ENCODE peak calls at places on chromosomes 16 and 17, in five cellular contexts. One of them, this sample, is unnamed.

GRCh38 chr17:182164-182751 is 808 bp upstream of the DOC2B start:
- DNase-seq in cardiac muscle cell: peak; percentile 20
- DNase-seq in heart right ventricle: no peak
- DNase-seq in heart left ventricle: no peak
- DNase-seq in GM06990: no peak
- DNase-seq in this sample: no peak

GRCh38 chr16:73166394-73166971 is 118.6 kb upstream of the ZFHX3 start:
- DNase-seq in cardiac muscle cell: peak; percentile 66
- DNase-seq in heart right ventricle: no peak
- DNase-seq in heart left ventricle: no peak
- DNase-seq in GM06990: no peak
- DNase-seq in this sample: no peak

GRCh38 chr17:67493811-67494210 is 116.7 kb downstream of the PITPNC1 start:
- DNase-seq in cardiac muscle cell: no peak
- DNase-seq in heart right ventricle: no peak
- DNase-seq in heart left ventricle: no peak
- DNase-seq in GM06990: no peak
- DNase-seq in this sample: no peak

GRCh38 chr16:88430524-88431446 is 22.3 kb upstream of the ZFPM1 start:
- DNase-seq in cardiac muscle cell: peak; percentile 42
- DNase-seq in heart right ventricle: peak; percentile 49
- DNase-seq in heart left ventricle: peak; percentile 81
- DNase-seq in GM06990: peak; percentile 57
- DNase-seq in this sample: peak; percentile 89

GRCh38 chr16:89722392-89723278 is 1.3 kb downstream of the ZNF276 start:
- DNase-seq in cardiac muscle cell: peak; percentile 63
- DNase-seq in heart right ventricle: peak; percentile 71
- DNase-seq in heart left ventricle: peak; percentile 86
- DNase-seq in GM06990: peak; percentile 68
- DNase-seq in this sample: peak; percentile 66

GRCh38 chr17:8846768-8847211 is 20.7 kb downstream of the PIK3R6 start:
- DNase-seq in cardiac muscle cell: peak; percentile 74
- DNase-seq in heart right ventricle: no peak
- DNase-seq in heart left ventricle: no peak
- DNase-seq in GM06990: no peak
- DNase-seq in this sample: no peak

GRCh38 chr16:89289428-89290395 is 72.2 kb downstream of the ZNF778 start:
- DNase-seq in cardiac muscle cell: peak; percentile 73
- DNase-seq in heart right ventricle: peak; percentile 77
- DNase-seq in heart left ventricle: peak; percentile 85
- DNase-seq in GM06990: peak; percentile 51
- DNase-seq in this sample: peak; percentile 96

GRCh38 chr16:70478169-70478568 is 23.8 kb downstream of the FCSK start:
- DNase-seq in cardiac muscle cell: no peak
- DNase-seq in heart right ventricle: no peak
- DNase-seq in heart left ventricle: peak; percentile 50
- DNase-seq in GM06990: no peak
- DNase-seq in this sample: no peak

GRCh38 chr17:8855477-8856204 is 11.8 kb downstream of the PIK3R6 start:
- DNase-seq in cardiac muscle cell: no peak
- DNase-seq in heart right ventricle: no peak
- DNase-seq in heart left ventricle: no peak
- DNase-seq in GM06990: peak; percentile 71
- DNase-seq in this sample: peak; percentile 48

GRCh38 chr17:28348979-28349378 is 8.3 kb downstream of the POLDIP2 start:
- DNase-seq in cardiac muscle cell: no peak
- DNase-seq in heart right ventricle: no peak
- DNase-seq in heart left ventricle: no peak
- DNase-seq in GM06990: no peak
- DNase-seq in this sample: no peak

GRCh38 chr17:79607941-79608728 is 2.7 kb downstream of the RBFOX3 start:
- DNase-seq in cardiac muscle cell: peak; percentile 38
- DNase-seq in heart right ventricle: peak; percentile 21
- DNase-seq in heart left ventricle: no peak
- DNase-seq in GM06990: no peak
- DNase-seq in this sample: peak; percentile 64

GRCh38 chr17:22707626-22708025 is 1015.3 kb downstream of the KCNJ18 start:
- DNase-seq in cardiac muscle cell: no peak
- DNase-seq in heart right ventricle: no peak
- DNase-seq in heart left ventricle: no peak
- DNase-seq in GM06990: no peak
- DNase-seq in this sample: no peak

GRCh38 chr17:7438050-7438614 is 1.2 kb upstream of the FGF11 start:
- DNase-seq in cardiac muscle cell: peak; percentile 17
- DNase-seq in heart right ventricle: peak; percentile 82
- DNase-seq in heart left ventricle: peak; percentile 91
- DNase-seq in GM06990: peak; percentile 42
- DNase-seq in this sample: no peak

GRCh38 chr17:81459864-81460263 is 52.7 kb downstream of the ACTG1 start:
- DNase-seq in cardiac muscle cell: no peak
- DNase-seq in heart right ventricle: no peak
- DNase-seq in heart left ventricle: no peak
- DNase-seq in GM06990: no peak
- DNase-seq in this sample: no peak

GRCh38 chr16:58475220-58475619 is 24.7 kb upstream of the NDRG4 start:
- DNase-seq in cardiac muscle cell: no peak
- DNase-seq in heart right ventricle: no peak
- DNase-seq in heart left ventricle: no peak
- DNase-seq in GM06990: no peak
- DNase-seq in this sample: no peak

GRCh38 chr16:74607967-74608356 is 1.0 kb upstream of the GLG1 start:
- DNase-seq in cardiac muscle cell: no peak
- DNase-seq in heart right ventricle: no peak
- DNase-seq in heart left ventricle: no peak
- DNase-seq in GM06990: no peak
- DNase-seq in this sample: no peak

GRCh38 chr17:41687828-41688640 is 651 bp upstream of the EIF1 start:
- DNase-seq in cardiac muscle cell: peak; percentile 44
- DNase-seq in heart right ventricle: peak; percentile 42
- DNase-seq in heart left ventricle: no peak
- DNase-seq in GM06990: no peak
- DNase-seq in this sample: no peak

GRCh38 chr16:50603206-50604064 is 55.2 kb downstream of the NKD1 start:
- DNase-seq in cardiac muscle cell: peak; percentile 69
- DNase-seq in heart right ventricle: no peak
- DNase-seq in heart left ventricle: no peak
- DNase-seq in GM06990: no peak
- DNase-seq in this sample: no peak

GRCh38 chr17:2192367-2193028 is 111.1 kb downstream of the SMG6 start:
- DNase-seq in cardiac muscle cell: peak; percentile 97
- DNase-seq in heart right ventricle: no peak
- DNase-seq in heart left ventricle: no peak
- DNase-seq in GM06990: no peak
- DNase-seq in this sample: no peak

GRCh38 chr16:75919664-75920063 is 193.4 kb upstream of the CPHXL start:
- DNase-seq in cardiac muscle cell: no peak
- DNase-seq in heart right ventricle: no peak
- DNase-seq in heart left ventricle: no peak
- DNase-seq in GM06990: no peak
- DNase-seq in this sample: no peak

DNA sequence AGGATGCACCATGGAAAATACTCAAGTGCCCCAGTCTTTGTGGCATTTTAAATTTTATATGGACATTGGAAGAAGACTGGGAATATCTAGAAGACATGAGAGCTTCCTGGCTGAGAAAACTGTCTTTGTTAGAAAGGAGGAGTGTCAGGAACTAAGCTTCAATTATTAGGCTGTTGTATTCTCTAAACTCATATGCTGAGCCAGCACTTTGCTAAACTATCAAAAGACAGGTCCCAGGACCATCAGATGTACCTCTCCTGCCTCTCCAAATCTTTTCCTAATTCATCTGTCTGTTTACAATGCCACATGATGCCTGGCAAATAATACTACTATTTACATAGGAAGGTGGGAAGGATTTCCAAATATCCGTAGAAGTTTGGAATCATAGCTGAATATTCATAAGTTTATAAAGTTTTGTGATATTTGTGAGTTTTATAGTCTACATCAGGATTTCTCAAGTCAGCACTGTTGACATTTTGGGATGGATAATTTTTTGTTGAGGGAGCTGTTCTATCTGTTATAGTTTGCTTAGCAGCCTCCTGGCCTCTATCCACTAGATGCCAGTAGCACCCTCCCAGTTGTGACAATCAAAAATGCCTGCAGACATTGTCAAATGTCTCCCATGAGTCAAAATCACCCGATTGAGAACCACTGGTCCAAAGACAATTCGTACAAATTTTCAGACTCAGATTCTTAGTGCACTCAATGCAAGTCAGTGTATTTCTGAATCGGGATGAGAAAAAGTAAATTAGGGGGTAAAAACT is 61.2 kb upstream of the NETO2 start:
- DNase-seq in cardiac muscle cell: no peak
- DNase-seq in heart right ventricle: no peak
- DNase-seq in heart left ventricle: no peak
- DNase-seq in GM06990: no peak
- DNase-seq in this sample: no peak
- TF ChIP-seq CTCF in cardiac muscle cell: no peak
- TF ChIP-seq CTCF in heart right ventricle: peak; percentile 15
- TF ChIP-seq CTCF in heart left ventricle: no peak
- TF ChIP-seq CTCF in GM06990: no peak
- TF ChIP-seq CTCF in this sample: peak; percentile 40

GRCh38 chr17:76433693-76434092 is 19.3 kb downstream of the UBE2O start:
- DNase-seq in cardiac muscle cell: no peak
- DNase-seq in heart right ventricle: no peak
- DNase-seq in heart left ventricle: no peak
- DNase-seq in GM06990: no peak
- DNase-seq in this sample: no peak

GRCh38 chr17:76434870-76435269 is 18.1 kb downstream of the UBE2O start:
- DNase-seq in cardiac muscle cell: no peak
- DNase-seq in heart right ventricle: no peak
- DNase-seq in heart left ventricle: no peak
- DNase-seq in GM06990: no peak
- DNase-seq in this sample: no peak

GRCh38 chr17:76431509-76431908 is 21.4 kb downstream of the UBE2O start:
- DNase-seq in cardiac muscle cell: no peak
- DNase-seq in heart right ventricle: no peak
- DNase-seq in heart left ventricle: no peak
- DNase-seq in GM06990: no peak
- DNase-seq in this sample: no peak

GRCh38 chr17:76432004-76432403 is 20.9 kb downstream of the UBE2O start:
- DNase-seq in cardiac muscle cell: peak; percentile 21
- DNase-seq in heart right ventricle: no peak
- DNase-seq in heart left ventricle: no peak
- DNase-seq in GM06990: no peak
- DNase-seq in this sample: no peak

DNA sequence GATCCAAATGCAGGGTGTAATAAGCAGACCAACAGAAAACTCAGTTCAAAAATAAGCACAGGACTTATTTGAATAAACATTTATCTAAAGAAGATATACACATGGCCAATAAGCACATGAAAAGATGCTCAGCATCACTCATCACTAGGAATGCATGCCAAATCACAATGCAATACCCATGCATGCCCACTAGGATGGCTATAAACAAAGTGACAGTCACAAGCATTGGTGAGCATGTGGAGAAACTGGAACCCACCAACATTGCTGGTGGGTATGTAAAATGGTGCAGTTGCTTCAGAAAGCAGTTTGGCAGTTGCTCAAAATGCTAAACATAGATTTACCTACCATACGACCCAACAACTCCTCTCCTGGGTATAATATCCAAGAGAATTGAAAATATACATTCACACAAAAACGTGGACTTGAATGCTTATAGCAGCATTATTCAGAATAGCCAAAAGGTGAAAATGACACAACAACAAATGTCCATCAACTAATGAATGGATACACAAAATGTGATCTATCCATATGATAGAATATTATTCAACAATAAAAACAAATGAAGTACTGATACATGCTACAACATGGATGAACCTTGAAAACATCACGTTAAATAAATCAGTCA is 20.1 kb downstream of the UBE2O start:
- DNase-seq in cardiac muscle cell: no peak
- DNase-seq in heart right ventricle: no peak
- DNase-seq in heart left ventricle: no peak
- DNase-seq in GM06990: no peak
- DNase-seq in this sample: no peak
- TF ChIP-seq CTCF in cardiac muscle cell: peak; percentile 40
- TF ChIP-seq CTCF in heart right ventricle: peak; percentile 35
- TF ChIP-seq CTCF in heart left ventricle: peak; percentile 54
- TF ChIP-seq CTCF in GM06990: peak; percentile 40
- TF ChIP-seq CTCF in this sample: peak; percentile 30

GRCh38 chr17:51166987-51167931 is 1.0 kb downstream of the NME2 start:
- DNase-seq in cardiac muscle cell: peak; percentile 55
- DNase-seq in heart right ventricle: peak; percentile 56
- DNase-seq in heart left ventricle: peak; percentile 74
- DNase-seq in GM06990: peak; percentile 81
- DNase-seq in this sample: peak; percentile 90
- TF ChIP-seq CTCF in cardiac muscle cell: peak; percentile 85
- TF ChIP-seq CTCF in heart right ventricle: peak; percentile 71
- TF ChIP-seq CTCF in heart left ventricle: peak; percentile 72
- TF ChIP-seq CTCF in GM06990: peak; percentile 91
- TF ChIP-seq CTCF in this sample: peak; percentile 80

DNA sequence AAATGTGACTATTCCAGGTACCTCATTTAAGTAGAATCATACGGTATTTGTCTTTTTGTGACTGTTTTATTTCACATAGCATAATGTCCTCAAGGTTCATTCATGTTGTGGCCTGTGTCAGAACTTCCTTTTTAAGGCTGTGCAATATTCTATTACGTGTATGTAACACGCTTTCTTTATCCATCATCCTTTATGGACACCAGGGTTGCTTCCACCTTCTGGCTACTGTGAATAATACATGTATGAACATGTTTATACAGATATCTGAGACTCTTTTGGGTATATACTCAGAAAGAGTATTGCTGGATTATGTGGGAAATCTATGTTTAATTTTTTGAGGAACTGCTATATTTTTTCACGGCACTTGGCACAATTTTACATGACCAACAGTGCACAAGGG is 28.7 kb upstream of the RSL1D1 start:
- DNase-seq in cardiac muscle cell: no peak
- DNase-seq in heart right ventricle: no peak
- DNase-seq in heart left ventricle: no peak
- DNase-seq in GM06990: no peak
- DNase-seq in this sample: no peak
- TF ChIP-seq CTCF in cardiac muscle cell: no peak
- TF ChIP-seq CTCF in heart right ventricle: no peak
- TF ChIP-seq CTCF in heart left ventricle: no peak
- TF ChIP-seq CTCF in GM06990: no peak
- TF ChIP-seq CTCF in this sample: no peak

GRCh38 chr17:56231693-56232092 is 78.4 kb downstream of the ANKFN1 start:
- DNase-seq in cardiac muscle cell: no peak
- DNase-seq in heart right ventricle: no peak
- DNase-seq in heart left ventricle: no peak
- DNase-seq in GM06990: no peak
- DNase-seq in this sample: no peak
- TF ChIP-seq CTCF in cardiac muscle cell: no peak
- TF ChIP-seq CTCF in heart right ventricle: no peak
- TF ChIP-seq CTCF in heart left ventricle: no peak
- TF ChIP-seq CTCF in GM06990: no peak
- TF ChIP-seq CTCF in this sample: no peak

DNA sequence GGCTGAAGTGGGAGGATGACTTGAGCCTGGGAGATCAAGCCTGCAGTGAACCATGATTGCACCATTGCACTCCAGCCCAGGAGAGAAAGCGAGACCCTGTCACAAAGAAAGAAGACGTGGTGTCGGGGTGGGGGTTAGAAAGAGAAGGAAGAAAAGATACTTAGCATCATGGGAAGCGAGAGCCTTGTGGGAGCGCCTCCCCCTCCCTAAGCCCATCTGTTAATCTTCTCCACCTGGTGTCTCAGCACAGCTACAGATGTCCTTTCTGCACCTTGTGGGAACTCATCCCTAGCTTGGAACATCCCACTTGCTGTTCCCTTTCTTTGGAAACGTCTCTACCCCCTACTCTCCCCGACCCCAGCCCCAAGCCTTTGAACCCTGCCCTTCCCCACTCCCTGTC is 6.0 kb downstream of the ZNF688 start:
- DNase-seq in cardiac muscle cell: no peak
- DNase-seq in heart right ventricle: no peak
- DNase-seq in heart left ventricle: no peak
- DNase-seq in GM06990: no peak
- DNase-seq in this sample: no peak
- TF ChIP-seq CTCF in cardiac muscle cell: no peak
- TF ChIP-seq CTCF in heart right ventricle: no peak
- TF ChIP-seq CTCF in heart left ventricle: no peak
- TF ChIP-seq CTCF in GM06990: no peak
- TF ChIP-seq CTCF in this sample: no peak